ENCODE peak calls at places on chromosomes 4 and X, in nine cellular contexts. E, S, A, J, C, M, V, F and U are unnamed samples.

GRCh38 chr4:1939664-1940509 is 68.7 kb downstream of the NSD2 start:
- DNase-seq in A (peak; percentile 65), C (no peak), E (no peak), V (peak; percentile 46), F (no peak), J (no peak), M (peak; percentile 69), S (no peak), U (peak; percentile 44)

GRCh38 chr4:128916832-128917231 is 107.3 kb downstream of the JADE1 start:
- DNase-seq in A (no peak), J (no peak), C (peak; percentile 90), V (no peak), M (no peak), S (no peak), F (no peak), E (no peak), U (no peak)

GRCh38 chrX:154712781-154713391 is 38.0 kb downstream of the GAB3 start:
- DNase-seq in J (no peak), F (no peak), S (no peak), V (no peak), E (no peak), C (no peak), A (no peak), M (peak; percentile 36), U (no peak)

GRCh38 chrX:107449490-107450175 is at the start of gene FRMPD3:
- DNase-seq in E (no peak), S (no peak), A (no peak), F (no peak), V (no peak), M (no peak), J (peak; percentile 47), C (no peak), U (no peak)

GRCh38 chrX:131747173-131747572 is 203.3 kb downstream of the OR13H1 start:
- DNase-seq in J (no peak), S (no peak), A (no peak), C (peak; percentile 80), M (no peak), F (no peak), V (no peak), E (no peak), U (no peak)

GRCh38 chr4:68927165-68927564 is 24.4 kb downstream of the UGT2A3 start:
- DNase-seq in J (no peak), M (no peak), V (no peak), S (no peak), F (no peak), C (no peak), E (no peak), A (no peak), U (no peak)

GRCh38 chr4:70996014-70996353 is 2.5 kb downstream of the DCK start:
- DNase-seq in J (no peak), M (no peak), S (no peak), A (no peak), V (no peak), C (peak; percentile 45), F (no peak), E (peak; percentile 47), U (no peak)

GRCh38 chr4:148574502-148574901 is 132.3 kb upstream of the NR3C2 start:
- DNase-seq in F (no peak), S (no peak), V (no peak), C (no peak), M (no peak), A (no peak), E (no peak), J (no peak), U (no peak)

GRCh38 chrX:133670394-133670793 is 255.1 kb upstream of the GPC4 start:
- DNase-seq in F (no peak), E (no peak), V (no peak), A (peak; percentile 2), C (peak; percentile 11), S (no peak), M (peak; percentile 34), J (no peak), U (no peak)

GRCh38 chr4:138834029-138834428 is 181.6 kb upstream of the NOCT start:
- DNase-seq in E (no peak), V (no peak), F (no peak), J (no peak), A (no peak), S (no peak), C (no peak), M (no peak), U (no peak)

GRCh38 chr4:184215709-184216328 is 1.9 kb downstream of the ENPP6 start:
- DNase-seq in M (no peak), A (no peak), E (no peak), J (no peak), V (no peak), C (no peak), F (no peak), S (no peak), U (no peak)

GRCh38 chrX:149037301-149037700 is 467.8 kb downstream of the IDS start:
- DNase-seq in M (no peak), J (no peak), A (no peak), C (no peak), S (no peak), V (no peak), F (no peak), E (no peak), U (no peak)

GRCh38 chrX:119606508-119607389 is 525 bp upstream of the NKRF start:
- DNase-seq in E (no peak), C (no peak), V (peak; percentile 33), S (no peak), F (no peak), J (no peak), M (no peak), A (no peak), U (no peak)

GRCh38 chr4:140095694-140096482 is 58.1 kb downstream of the MAML3 start:
- DNase-seq in S (no peak), F (no peak), V (peak; percentile 23), E (peak; percentile 85), A (peak; percentile 87), C (peak; percentile 70), M (peak; percentile 61), J (no peak), U (no peak)

GRCh38 chr4:140686799-140687198 is 69.4 kb downstream of the TBC1D9 start:
- DNase-seq in C (no peak), M (no peak), S (no peak), A (no peak), J (no peak), F (no peak), V (no peak), E (no peak), U (no peak)

GRCh38 chrX:2521927-2522386 is 21.2 kb upstream of the DHRSX start:
- DNase-seq in F (no peak), E (no peak), C (no peak), V (no peak), M (no peak), S (no peak), J (no peak), A (no peak), U (no peak)

GRCh38 chrX:146154191-146154590 is 336.6 kb downstream of the SLITRK2 start:
- DNase-seq in A (no peak), S (no peak), E (no peak), V (no peak), C (no peak), J (no peak), M (no peak), F (no peak), U (no peak)

DNA sequence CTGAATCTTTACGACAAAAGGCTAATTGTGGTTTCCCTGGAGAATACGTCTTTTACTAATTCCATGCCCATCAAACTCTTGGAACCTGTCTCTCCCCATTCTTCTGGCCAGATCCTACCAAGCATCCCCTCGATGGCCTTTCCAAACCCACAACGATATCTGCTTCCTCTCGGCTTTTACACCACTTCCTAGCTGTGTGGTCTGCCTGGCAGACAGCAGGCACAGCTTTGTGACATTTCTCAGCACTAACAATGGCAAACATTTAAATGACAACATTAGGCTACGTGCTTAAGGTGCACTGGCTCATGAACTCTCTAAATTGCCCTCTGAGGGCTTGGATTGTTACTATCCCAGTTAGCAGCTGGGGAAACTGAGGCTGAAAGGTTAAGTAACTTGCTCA is 141.0 kb downstream of the NSUN7 start:
- DNase-seq in A (no peak), V (no peak), M (no peak), C (no peak), J (no peak), S (no peak), F (no peak), E (no peak), U (no peak)
- H3K27ac ChIP-seq in A (no peak overlapping the region), V (no peak overlapping the region), M (no peak overlapping the region), C (no peak overlapping the region), J (no peak overlapping the region), S (no peak overlapping the region), F (no peak overlapping the region), E (no peak overlapping the region), U (no peak overlapping the region)

DNA sequence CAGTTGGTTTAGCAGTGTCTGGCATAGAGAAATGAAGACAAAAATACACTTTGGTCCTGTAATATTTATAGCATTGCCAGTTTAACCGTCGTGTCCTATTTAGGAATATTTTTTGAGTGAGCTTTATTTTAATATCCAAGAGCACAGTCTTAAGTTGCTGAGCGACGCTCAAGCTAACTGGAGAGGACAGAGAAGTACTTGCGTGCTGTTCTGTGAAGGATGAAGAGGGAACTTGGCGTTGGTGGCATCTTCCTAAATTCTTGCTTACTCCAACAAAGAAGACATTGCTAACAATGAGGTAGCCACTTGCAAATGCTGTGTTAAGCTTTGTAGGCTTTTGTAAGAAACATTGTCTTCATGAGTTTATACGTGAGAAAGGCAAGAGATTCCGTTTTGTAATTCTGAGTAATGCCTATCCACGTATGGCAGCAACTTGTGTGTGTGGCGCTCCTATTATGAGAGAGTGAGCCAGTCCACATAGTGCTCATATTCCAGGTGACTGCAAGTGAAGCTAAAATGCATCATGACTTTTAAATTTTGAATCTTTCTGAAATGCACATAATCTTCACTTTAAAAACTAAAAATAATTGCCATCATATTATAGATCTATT is 50.6 kb downstream of the SYNPO2 start:
- DNase-seq in C (no peak), E (no peak), A (no peak), S (no peak), V (no peak), M (no peak), J (no peak), F (no peak), U (no peak)
- H3K27ac ChIP-seq in C (no peak overlapping the region), E (no peak overlapping the region), A (no peak overlapping the region), S (no peak overlapping the region), V (no peak overlapping the region), M (no peak overlapping the region), J (no peak overlapping the region), F (no peak overlapping the region), U (no peak overlapping the region)

GRCh38 chr4:176226736-176227135 is 31.4 kb upstream of the SPATA4 start:
- DNase-seq in V (no peak), J (no peak), E (no peak), S (no peak), C (no peak), M (no peak), F (no peak), A (no peak), U (no peak)

GRCh38 chr4:176229645-176230044 is 34.3 kb upstream of the SPATA4 start:
- DNase-seq in C (no peak), S (no peak), V (no peak), M (no peak), F (no peak), A (no peak), E (no peak), J (no peak), U (no peak)

GRCh38 chr4:176230827-176231226 is 35.4 kb upstream of the SPATA4 start:
- DNase-seq in M (no peak), E (no peak), A (no peak), V (no peak), F (no peak), C (no peak), J (no peak), S (no peak), U (no peak)
- H3K27ac ChIP-seq in M (no peak overlapping the region), E (no peak overlapping the region), A (no peak overlapping the region), V (no peak overlapping the region), F (no peak overlapping the region), C (no peak overlapping the region), J (no peak overlapping the region), S (no peak overlapping the region), U (no peak overlapping the region)

GRCh38 chr4:158172196-158172557 is 648 bp downstream of the GASK1B start:
- DNase-seq in V (no peak), J (no peak), C (peak; percentile 23), F (no peak), A (peak; percentile 26), S (no peak), M (no peak), E (no peak), U (no peak)
- H3K27ac ChIP-seq in V (peak overlapping the region; percentile 10), J (no peak overlapping the region), C (peak overlapping the region; percentile 55), F (peak overlapping the region; percentile 72), A (no peak overlapping the region), S (peak overlapping the region; percentile 61), M (no peak overlapping the region), E (no peak overlapping the region), U (peak overlapping the region; percentile 57)